ENCODE peak calls at places on chromosome 10, in five cellular contexts. K is upper lobe of left lung, Y is tibial nerve, E is transverse colon, U is GM12878. V is an unnamed sample.

GRCh38 chr10:35635576-35635975 is 6.5 kb downstream of the FZD8 start:
- DNase-seq in K (no peak), E (peak), Y (peak), U (peak), V (no peak)

GRCh38 chr10:125455855-125456254 is 227.1 kb downstream of the TEX36 start:
- DNase-seq in K (no peak), Y (no peak), U (no peak), E (no peak), V (no peak)

GRCh38 chr10:80463868-80464267 is 9.8 kb downstream of the TSPAN14 start:
- DNase-seq in U (no peak), Y (no peak), K (no peak), E (no peak), V (no peak)

GRCh38 chr10:113775681-113776294 is 24.3 kb downstream of the PLEKHS1 start:
- DNase-seq in Y (no peak), U (no peak), E (no peak), K (no peak), V (no peak)

GRCh38 chr10:68792115-68792514 is 35.2 kb upstream of the STOX1 start:
- DNase-seq in Y (no peak), K (no peak), U (no peak), E (no peak), V (no peak)

GRCh38 chr10:78471326-78471722 is 437.7 kb downstream of the RPS24 start:
- DNase-seq in K (no peak), E (no peak), U (no peak), Y (no peak), V (peak)

GRCh38 chr10:36393800-36394199 is 731.6 kb upstream of the ANKRD30A start:
- DNase-seq in Y (no peak), U (no peak), K (no peak), E (no peak), V (no peak)

GRCh38 chr10:152915-153314 is 17.7 kb downstream of the ZMYND11 start:
- DNase-seq in E (no peak), U (no peak), Y (no peak), K (no peak), V (no peak)

GRCh38 chr10:68423522-68423921 is 16.4 kb upstream of the RUFY2 start:
- DNase-seq in Y (no peak), K (no peak), U (no peak), E (no peak), V (no peak)

GRCh38 chr10:103592186-103593021 is 98.9 kb downstream of the NEURL1 start:
- DNase-seq in K (no peak), U (no peak), Y (no peak), E (peak), V (no peak)

GRCh38 chr10:119313645-119314044 is 106.3 kb downstream of the GRK5 start:
- DNase-seq in E (peak), K (no peak), U (peak), Y (no peak), V (no peak)

GRCh38 chr10:369441-370221 is 234.4 kb downstream of the ZMYND11 start:
- DNase-seq in E (no peak), U (no peak), Y (no peak), K (no peak), V (no peak)

GRCh38 chr10:93703066-93703465 is 674 bp upstream of the FRA10AC1 start:
- DNase-seq in K (no peak), Y (peak), U (no peak), E (no peak), V (no peak)

GRCh38 chr10:88944813-88945212 is 7.8 kb downstream of the ACTA2 start:
- DNase-seq in U (no peak), K (no peak), E (no peak), Y (no peak), V (no peak)

GRCh38 chr10:130808243-130808642 is 503.3 kb downstream of the TCERG1L start:
- DNase-seq in U (no peak), E (no peak), K (no peak), Y (no peak), V (peak)

GRCh38 chr10:12205082-12205481 is 9.1 kb downstream of the CDC123 start:
- DNase-seq in K (no peak), E (no peak), Y (no peak), U (no peak), V (no peak)

GRCh38 chr10:132229096-132229495 is 42.3 kb downstream of the DPYSL4 start:
- DNase-seq in K (no peak), E (no peak), Y (no peak), U (no peak), V (no peak)

GRCh38 chr10:26855186-26855585 is 5.6 kb downstream of the ABI1 start:
- DNase-seq in Y (no peak), E (no peak), K (no peak), U (no peak), V (no peak)

GRCh38 chr10:103583871-103584215 is 90.3 kb downstream of the NEURL1 start:
- DNase-seq in U (no peak), E (no peak), K (no peak), Y (no peak), V (no peak)

GRCh38 chr10:90992462-90992861 is 71.6 kb upstream of the ANKRD1 start:
- DNase-seq in Y (no peak), K (no peak), U (no peak), E (no peak), V (no peak)

GRCh38 chr10:132397036-132397541 is at the start of gene PWWP2B:
- DNase-seq in Y (no peak), E (peak), U (no peak), K (no peak), V (no peak)

GRCh38 chr10:72335394-72336258 is 19.1 kb downstream of the DNAJB12 start:
- DNase-seq in K (peak), E (peak), U (no peak), Y (peak), V (no peak)

GRCh38 chr10:113007343-113007771 is 57.3 kb downstream of the TCF7L2 start:
- DNase-seq in K (no peak), Y (no peak), U (no peak), E (no peak), V (no peak)

GRCh38 chr10:117112220-117112619 is 25.9 kb downstream of the VAX1 start:
- DNase-seq in Y (no peak), E (no peak), U (no peak), K (no peak), V (no peak)

GRCh38 chr10:78359641-78360091 is 326.0 kb downstream of the RPS24 start:
- DNase-seq in E (no peak), Y (no peak), K (no peak), U (no peak), V (no peak)

GRCh38 chr10:124802313-124802675 is 675 bp downstream of the ABRAXAS2 start:
- DNase-seq in U (no peak), Y (no peak), K (no peak), E (no peak), V (no peak)

GRCh38 chr10:11539191-11539868 is 72.1 kb downstream of the USP6NL start:
- DNase-seq in U (no peak), Y (no peak), E (no peak), K (no peak), V (no peak)

GRCh38 chr10:17237915-17238444 is 9.9 kb downstream of the VIM start:
- DNase-seq in K (no peak), Y (no peak), U (no peak), E (no peak), V (no peak)

GRCh38 chr10:17239671-17240460 is 11.8 kb downstream of the VIM start:
- DNase-seq in Y (no peak), E (no peak), K (no peak), U (no peak), V (peak)

GRCh38 chr10:17239276-17239660 is 11.2 kb downstream of the VIM start:
- DNase-seq in U (no peak), Y (no peak), K (no peak), E (no peak), V (no peak)

GRCh38 chr10:17237163-17237562 is 9.1 kb downstream of the VIM start:
- DNase-seq in K (no peak), U (no peak), E (no peak), Y (no peak), V (no peak)

GRCh38 chr10:17238445-17239275 is 10.6 kb downstream of the VIM start:
- DNase-seq in E (no peak), U (no peak), K (no peak), Y (no peak), V (peak)
- TF ChIP-seq POLR2A in E (no peak), U (no peak), K (no peak), Y (no peak), V (no peak)

DNA sequence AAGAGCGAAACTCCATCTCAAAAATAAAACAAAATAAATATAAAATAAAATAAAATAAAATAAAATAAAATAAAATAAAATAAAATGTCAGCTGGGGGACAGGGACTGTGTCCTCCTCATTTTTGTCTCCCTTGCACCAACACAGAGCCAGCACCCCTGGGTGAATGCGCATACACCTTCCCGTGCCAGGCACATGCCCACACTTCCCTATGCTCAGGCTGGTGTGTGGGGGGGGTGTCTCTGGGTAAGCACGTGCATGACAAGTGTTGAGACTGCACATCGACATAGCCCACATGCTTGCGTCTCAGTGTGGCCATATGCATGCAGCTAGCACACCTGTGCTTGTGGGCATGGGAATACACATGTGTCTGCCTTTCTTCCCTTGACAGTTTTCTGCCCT is 24.7 kb upstream of the TLX1 start:
- DNase-seq in Y (no peak), U (no peak), K (no peak), E (no peak), V (no peak)
- H3K27ac ChIP-seq in Y (no peak), U (no peak), K (no peak), E (no peak), V (no peak)

DNA sequence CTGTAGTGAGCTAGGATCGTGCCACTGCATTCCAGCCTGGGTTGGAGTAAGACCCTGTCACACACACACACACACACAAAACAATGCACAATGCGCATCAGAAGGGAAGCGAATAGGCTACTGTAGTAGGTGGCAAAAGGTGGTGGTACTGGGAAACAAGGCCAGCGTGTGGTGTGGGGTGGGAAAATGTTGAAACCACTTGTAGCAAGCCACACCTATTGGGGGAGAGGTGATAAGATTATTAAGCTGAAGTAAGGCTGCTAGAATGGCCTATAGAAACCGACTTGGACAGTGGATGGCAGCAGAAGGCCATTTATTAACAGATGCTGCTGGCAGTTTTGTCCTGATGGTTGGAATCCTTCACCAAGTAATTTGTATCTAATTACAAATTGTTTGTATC is 7.2 kb upstream of the CHCHD1 start:
- DNase-seq in K (no peak), U (no peak), E (no peak), Y (no peak), V (no peak)
- TF ChIP-seq POLR2A in K (no peak), U (no peak), E (no peak), Y (no peak), V (no peak)

GRCh38 chr10:5406918-5407317 is 2.3 kb upstream of the TUBAL3 start:
- DNase-seq in E (no peak), K (no peak), Y (no peak), U (no peak), V (no peak)

GRCh38 chr10:5412277-5412941 is at the start of gene NET1:
- DNase-seq in Y (peak), K (peak), E (peak), U (peak), V (no peak)

GRCh38 chr10:5413012-5413938 is 918 bp downstream of the NET1 start:
- DNase-seq in U (no peak), Y (no peak), K (no peak), E (no peak), V (no peak)

GRCh38 chr10:5416981-5417380 is 4.6 kb downstream of the NET1 start:
- DNase-seq in U (no peak), K (no peak), E (no peak), Y (no peak), V (no peak)

DNA sequence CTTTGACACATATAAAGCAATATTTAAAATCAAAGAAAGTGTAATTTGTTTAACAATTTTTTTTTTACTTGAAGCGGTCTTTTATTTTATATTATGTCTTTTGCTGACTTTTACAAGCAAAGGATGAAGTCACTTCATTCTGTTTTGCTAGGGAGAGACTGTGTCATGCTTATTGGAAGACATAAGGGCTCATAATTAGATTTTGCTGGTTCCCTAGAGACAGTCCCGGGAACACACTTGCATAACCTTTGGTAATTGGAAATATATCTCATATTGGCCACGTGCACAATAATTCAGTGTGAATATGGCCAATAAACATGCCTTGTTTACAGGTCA is 448 bp upstream of the NET1 start:
- DNase-seq in U (no peak), K (no peak), Y (no peak), E (no peak), V (no peak)
- H3K27ac ChIP-seq in U (no peak), K (no peak), Y (peak), E (peak), V (peak)

GRCh38 chr10:7230956-7231355 is 179.9 kb downstream of the SFMBT2 start:
- DNase-seq in K (no peak), Y (no peak), U (no peak), E (no peak), V (no peak)
- TF ChIP-seq POLR2A in K (no peak), Y (no peak), U (no peak), E (no peak), V (no peak)